ENCODE peak calls at places on chromosomes 11 and 22, in eight cellular contexts. K is cardiac fibroblast, T is breast epithelium, E is HCT116, P is Calu3, A is endothelial cell, U is ovary, X is heart left ventricle. Q is an unnamed sample.

GRCh38 chr11:76624515-76625379 is 45.8 kb downstream of the LRRC32 start:
- DNase-seq in U (peak; percentile 3), A (no peak), X (no peak), K (no peak), P (no peak), E (no peak), T (no peak), Q (no peak)

GRCh38 chr11:125374398-125374797 is 121.7 kb downstream of the FEZ1 start:
- DNase-seq in K (no peak), A (no peak), X (no peak), U (no peak), P (no peak), T (no peak), E (no peak), Q (no peak)

GRCh38 chr22:47816121-47816915 is 1053.9 kb downstream of the TBC1D22A start:
- DNase-seq in A (no peak), E (no peak), U (no peak), K (no peak), T (no peak), X (no peak), P (no peak), Q (no peak)

GRCh38 chr11:94025695-94026394 is 4.7 kb downstream of the HEPHL1 start:
- DNase-seq in P (no peak), E (no peak), K (no peak), T (no peak), X (no peak), A (no peak), U (no peak), Q (no peak)

GRCh38 chr11:2724653-2725366 is 25.0 kb upstream of the KCNQ1OT1 start:
- DNase-seq in X (peak; percentile 37), P (no peak), E (no peak), K (no peak), A (no peak), U (peak; percentile 54), T (no peak), Q (no peak)

GRCh38 chr11:133966924-133967598 is 10.3 kb upstream of the IGSF9B start:
- DNase-seq in T (no peak), U (no peak), X (peak; percentile 72), E (no peak), P (no peak), K (no peak), A (peak; percentile 77), Q (no peak)

GRCh38 chr11:43732225-43732624 is 51.7 kb downstream of the HSD17B12 start:
- DNase-seq in P (no peak), A (no peak), K (no peak), X (no peak), E (no peak), T (no peak), U (no peak), Q (no peak)

GRCh38 chr11:121630041-121630440 is 177.3 kb upstream of the SORL1-AS1 start:
- DNase-seq in U (no peak), T (no peak), A (no peak), K (peak; percentile 84), E (no peak), P (no peak), X (no peak), Q (no peak)

GRCh38 chr11:35912883-35913614 is 30.8 kb upstream of the LDLRAD3 start:
- DNase-seq in A (no peak), T (no peak), K (no peak), U (no peak), P (no peak), X (no peak), E (no peak), Q (no peak)

GRCh38 chr11:76694664-76695063 is 24.1 kb upstream of the LRRC32 start:
- DNase-seq in A (no peak), E (no peak), X (no peak), T (no peak), K (peak; percentile 91), P (no peak), U (no peak), Q (no peak)

GRCh38 chr11:2930705-2931415 is 1.6 kb upstream of the PHLDA2 start:
- DNase-seq in A (peak; percentile 66), U (no peak), T (peak; percentile 93), P (peak; percentile 99), X (peak; percentile 66), E (peak; percentile 86), K (peak; percentile 51), Q (peak; percentile 76)

GRCh38 chr11:64501500-64502427 is 89.3 kb upstream of the SLC22A12 start:
- DNase-seq in U (no peak), P (no peak), A (no peak), E (no peak), T (no peak), X (no peak), K (no peak), Q (no peak)
- TF ChIP-seq CTCF in U (no peak), P (no peak), A (no peak), E (no peak), T (no peak), X (no peak), K (no peak), Q (no peak)

GRCh38 chr11:48019597-48019996 is 39.2 kb downstream of the PTPRJ start:
- DNase-seq in T (no peak), E (no peak), P (no peak), X (no peak), K (no peak), U (no peak), A (no peak), Q (no peak)

GRCh38 chr11:48022445-48022844 is 42.1 kb downstream of the PTPRJ start:
- DNase-seq in E (no peak), U (no peak), X (no peak), K (no peak), T (no peak), A (no peak), P (no peak), Q (no peak)

GRCh38 chr11:48018561-48019229 is 38.3 kb downstream of the PTPRJ start:
- DNase-seq in T (no peak), U (no peak), K (no peak), X (no peak), E (no peak), A (peak; percentile 9), P (no peak), Q (no peak)

GRCh38 chr11:48019230-48019584 is 38.8 kb downstream of the PTPRJ start:
- DNase-seq in X (no peak), E (no peak), T (no peak), A (no peak), K (no peak), P (no peak), U (no peak), Q (no peak)

DNA sequence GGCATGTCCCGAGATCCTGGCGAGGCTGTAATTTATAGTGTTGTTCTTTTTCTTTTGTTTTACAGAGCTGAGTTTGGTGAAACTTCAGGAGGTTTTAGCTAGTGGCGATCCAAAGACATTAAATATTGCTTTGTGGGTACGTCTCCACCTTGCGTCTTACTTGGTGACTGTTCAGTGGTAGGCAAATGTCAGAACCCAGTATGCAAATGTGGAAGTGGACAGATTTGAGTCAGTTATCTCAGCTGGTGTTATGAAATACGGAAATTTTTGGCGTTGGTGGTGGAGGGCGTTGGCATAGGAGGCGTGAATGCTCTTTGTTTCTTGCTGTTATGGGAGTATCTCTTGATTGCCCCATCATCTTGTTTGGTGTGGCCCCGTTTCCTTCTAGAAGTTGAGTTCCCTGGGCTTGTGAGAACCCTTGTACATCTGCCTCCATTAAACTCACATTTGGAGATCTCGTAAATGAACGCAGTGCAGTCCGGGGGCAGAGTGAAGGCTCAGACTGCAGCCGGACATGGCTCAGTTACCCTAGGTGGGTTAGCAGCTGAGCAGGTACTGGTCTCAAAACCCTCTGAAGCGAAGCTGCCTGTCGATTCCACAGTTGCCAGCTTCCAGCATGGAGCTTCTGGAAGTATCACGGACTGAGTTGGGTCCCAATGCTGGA is 39.9 kb downstream of the PTPRJ start:
- DNase-seq in A (no peak), U (no peak), E (no peak), K (no peak), P (no peak), X (no peak), T (no peak), Q (peak; percentile 87)
- TF ChIP-seq CTCF in A (no peak), U (no peak), E (no peak), K (no peak), P (no peak), X (no peak), T (no peak), Q (peak; percentile 50)

GRCh38 chr11:23022854-23023253 is 162.6 kb upstream of the CCDC179 start:
- DNase-seq in T (no peak), P (no peak), E (no peak), A (no peak), U (no peak), X (no peak), K (no peak), Q (no peak)

GRCh38 chr11:23023319-23023718 is 163.0 kb upstream of the CCDC179 start:
- DNase-seq in T (no peak), K (no peak), P (no peak), U (no peak), E (no peak), A (no peak), X (no peak), Q (no peak)

DNA sequence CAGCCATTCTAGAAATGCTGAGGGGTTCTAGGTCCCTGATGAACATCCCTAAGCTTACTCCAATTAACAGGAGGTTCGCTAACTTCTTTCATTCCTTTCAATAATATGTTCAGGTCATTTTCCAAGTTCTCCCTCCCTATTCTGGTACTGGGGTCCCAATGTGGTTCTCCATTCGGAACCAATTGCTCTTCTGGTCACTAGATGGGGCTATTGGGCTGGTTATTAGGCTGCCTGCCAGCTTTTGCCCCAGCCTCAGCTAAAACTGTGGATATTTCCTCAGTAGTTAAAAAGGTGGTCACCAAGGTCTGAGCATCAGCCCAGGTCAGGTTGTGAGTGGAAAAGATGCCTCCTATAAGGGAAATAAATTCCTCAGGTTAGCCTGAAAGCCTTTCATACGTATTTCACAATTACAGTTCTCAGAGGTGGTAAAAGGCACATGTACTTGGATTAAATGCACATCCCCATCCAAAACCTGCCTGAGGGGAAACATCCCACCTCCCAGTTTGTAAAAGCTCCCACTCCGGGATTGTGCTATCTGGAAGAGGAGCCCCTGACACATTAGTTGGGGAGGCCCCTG is 161.1 kb upstream of the CCDC179 start:
- DNase-seq in P (peak; percentile 34), K (peak; percentile 36), T (no peak), U (no peak), X (no peak), E (no peak), A (peak; percentile 29), Q (no peak)
- TF ChIP-seq CTCF in P (peak; percentile 64), K (peak; percentile 56), T (no peak), U (no peak), X (peak; percentile 58), E (no peak), A (peak; percentile 51), Q (peak; percentile 28)

GRCh38 chr22:45278125-45278524 is 6.6 kb upstream of the UPK3A start:
- DNase-seq in K (no peak), U (no peak), T (no peak), P (no peak), A (no peak), E (no peak), X (no peak), Q (no peak)

GRCh38 chr22:45280583-45280972 is 4.2 kb upstream of the UPK3A start:
- DNase-seq in A (no peak), U (no peak), P (no peak), T (no peak), K (no peak), X (no peak), E (no peak), Q (no peak)

GRCh38 chr22:45272498-45272897 is 12.3 kb upstream of the UPK3A start:
- DNase-seq in X (no peak), U (no peak), P (no peak), K (no peak), E (no peak), A (no peak), T (no peak), Q (no peak)

GRCh38 chr22:45273452-45274075 is 11.2 kb upstream of the UPK3A start:
- DNase-seq in T (no peak), E (no peak), U (no peak), P (peak; percentile 35), X (no peak), A (no peak), K (no peak), Q (no peak)

GRCh38 chr22:45276507-45276906 is 8.2 kb upstream of the UPK3A start:
- DNase-seq in P (no peak), E (no peak), U (no peak), X (no peak), K (no peak), A (no peak), T (no peak), Q (no peak)
- TF ChIP-seq CTCF in P (no peak), E (no peak), U (no peak), X (no peak), K (no peak), A (no peak), T (no peak), Q (no peak)

Q was measured in CD14-positive monocyte.